ENCODE peak calls at places on chromosomes 11 and 22, in ten cellular contexts. A, C, K, Q, S, P, V, O, U and D are unnamed samples.

GRCh38 chr22:49959782-49960158 is 802 bp upstream of the PIM3 start:
- DNase-seq in A (no peak), C (peak), K (no peak), Q (peak), S (no peak), P (peak), V (no peak), O (no peak), U (no peak), D (no peak)

GRCh38 chr11:19228956-19229355 is 11.8 kb downstream of the E2F8 start:
- DNase-seq in A (no peak), C (no peak), K (no peak), Q (no peak), S (no peak), P (no peak), V (no peak), O (no peak), U (no peak), D (no peak)

GRCh38 chr22:27827586-27828213 is 26.1 kb upstream of the MN1 start:
- DNase-seq in A (no peak), C (no peak), K (no peak), Q (no peak), S (no peak), P (no peak), V (no peak), O (no peak), U (no peak), D (no peak)

GRCh38 chr11:119375629-119376196 is 5.8 kb downstream of the USP2 start:
- DNase-seq in A (no peak), C (peak), K (no peak), Q (no peak), S (no peak), P (peak), V (no peak), O (no peak), U (peak), D (peak)

GRCh38 chr11:75389276-75389605 is 10.1 kb upstream of the RPS3 start:
- DNase-seq in A (no peak), C (no peak), K (no peak), Q (no peak), S (no peak), P (no peak), V (no peak), O (no peak), U (no peak), D (no peak)

GRCh38 chr11:45885921-45886721 is 670 bp downstream of the MAPK8IP1 start:
- DNase-seq in A (no peak), C (no peak), K (peak), Q (no peak), S (no peak), P (no peak), V (no peak), O (no peak), U (no peak), D (no peak)

GRCh38 chr11:13440100-13440855 is 22.7 kb downstream of the BTBD10 start:
- DNase-seq in A (no peak), C (peak), K (no peak), Q (peak), S (no peak), P (peak), V (peak), O (peak), U (peak), D (no peak)

GRCh38 chr22:27424319-27424718 is 377.2 kb downstream of the MN1 start:
- DNase-seq in A (no peak), C (no peak), K (no peak), Q (no peak), S (no peak), P (no peak), V (no peak), O (no peak), U (no peak), D (no peak)

GRCh38 chr22:19290400-19291217 is 910 bp downstream of the CLTCL1 start:
- DNase-seq in A (no peak), C (no peak), K (peak), Q (peak), S (no peak), P (no peak), V (no peak), O (no peak), U (no peak), D (no peak)

GRCh38 chr11:101428918-101429317 is 154.9 kb downstream of the TRPC6 start:
- DNase-seq in A (no peak), C (no peak), K (peak), Q (no peak), S (no peak), P (peak), V (no peak), O (peak), U (no peak), D (no peak)